ENCODE peak calls at places on chromosome 11, in four cellular contexts. One of them, this sample, is unnamed.

GRCh38 chr11:85725510-85726258 is 39.7 kb upstream of the CCDC89 start:
- DNase-seq in brain microvascular endothelial cell: peak; percentile 34
- DNase-seq in thoracic aorta: no peak
- DNase-seq in neuronal stem cell: no peak
- DNase-seq in this sample: no peak

GRCh38 chr11:47433157-47433556 is 6.9 kb upstream of the PSMC3 start:
- DNase-seq in brain microvascular endothelial cell: no peak
- DNase-seq in thoracic aorta: no peak
- DNase-seq in neuronal stem cell: no peak
- DNase-seq in this sample: no peak

GRCh38 chr11:44627911-44628729 is 62.7 kb downstream of the CD82 start:
- DNase-seq in brain microvascular endothelial cell: no peak
- DNase-seq in thoracic aorta: no peak
- DNase-seq in neuronal stem cell: no peak
- DNase-seq in this sample: no peak

GRCh38 chr11:64848779-64849599 is 4.5 kb upstream of the CDC42BPG start:
- DNase-seq in brain microvascular endothelial cell: no peak
- DNase-seq in thoracic aorta: no peak
- DNase-seq in neuronal stem cell: no peak
- DNase-seq in this sample: no peak

GRCh38 chr11:9573775-9574555 is 495 bp downstream of the WEE1 start:
- DNase-seq in brain microvascular endothelial cell: no peak
- DNase-seq in thoracic aorta: no peak
- DNase-seq in neuronal stem cell: no peak
- DNase-seq in this sample: no peak

GRCh38 chr11:93116641-93117577 is 80.9 kb downstream of the SLC36A4 start:
- DNase-seq in brain microvascular endothelial cell: no peak
- DNase-seq in thoracic aorta: no peak
- DNase-seq in neuronal stem cell: no peak
- DNase-seq in this sample: no peak

GRCh38 chr11:73113426-73113825 is 28.7 kb downstream of the FCHSD2 start:
- DNase-seq in brain microvascular endothelial cell: no peak
- DNase-seq in thoracic aorta: no peak
- DNase-seq in neuronal stem cell: no peak
- DNase-seq in this sample: no peak

GRCh38 chr11:86938900-86939880 is 16.0 kb downstream of the FZD4 start:
- DNase-seq in brain microvascular endothelial cell: no peak
- DNase-seq in thoracic aorta: no peak
- DNase-seq in neuronal stem cell: peak; percentile 44
- DNase-seq in this sample: no peak

GRCh38 chr11:6405039-6405667 is 13.7 kb downstream of the APBB1 start:
- DNase-seq in brain microvascular endothelial cell: no peak
- DNase-seq in thoracic aorta: no peak
- DNase-seq in neuronal stem cell: peak; percentile 75
- DNase-seq in this sample: no peak

GRCh38 chr11:2886191-2886894 is 768 bp upstream of the CDKN1C start:
- DNase-seq in brain microvascular endothelial cell: no peak
- DNase-seq in thoracic aorta: no peak
- DNase-seq in neuronal stem cell: peak; percentile 71
- DNase-seq in this sample: no peak

GRCh38 chr11:65500262-65501004 is 1.6 kb downstream of the MALAT1 start:
- DNase-seq in brain microvascular endothelial cell: peak; percentile 32
- DNase-seq in thoracic aorta: no peak
- DNase-seq in neuronal stem cell: no peak
- DNase-seq in this sample: no peak

GRCh38 chr11:121582296-121582695 is 129.5 kb upstream of the SORL1-AS1 start:
- DNase-seq in brain microvascular endothelial cell: no peak
- DNase-seq in thoracic aorta: no peak
- DNase-seq in neuronal stem cell: no peak
- DNase-seq in this sample: no peak

GRCh38 chr11:103476874-103477273 is 367.6 kb downstream of the DYNC2H1 start:
- DNase-seq in brain microvascular endothelial cell: no peak
- DNase-seq in thoracic aorta: no peak
- DNase-seq in neuronal stem cell: no peak
- DNase-seq in this sample: no peak

GRCh38 chr11:1773711-1774550 is 10.2 kb upstream of the CTSD start:
- DNase-seq in brain microvascular endothelial cell: no peak
- DNase-seq in thoracic aorta: no peak
- DNase-seq in neuronal stem cell: no peak
- DNase-seq in this sample: no peak

GRCh38 chr11:21323617-21324016 is 654.2 kb downstream of the NELL1 start:
- DNase-seq in brain microvascular endothelial cell: no peak
- DNase-seq in thoracic aorta: no peak
- DNase-seq in neuronal stem cell: no peak
- DNase-seq in this sample: no peak

GRCh38 chr11:1293619-1294015 is 15.8 kb downstream of the TOLLIP start:
- DNase-seq in brain microvascular endothelial cell: no peak
- DNase-seq in thoracic aorta: no peak
- DNase-seq in neuronal stem cell: no peak
- DNase-seq in this sample: no peak

GRCh38 chr11:57321996-57322880 is 2.5 kb downstream of the TNKS1BP1 start:
- DNase-seq in brain microvascular endothelial cell: peak; percentile 96
- DNase-seq in thoracic aorta: peak; percentile 89
- DNase-seq in neuronal stem cell: peak; percentile 59
- DNase-seq in this sample: peak; percentile 30

GRCh38 chr11:47189100-47189834 is 3.0 kb upstream of the PACSIN3 start:
- DNase-seq in brain microvascular endothelial cell: peak; percentile 80
- DNase-seq in thoracic aorta: no peak
- DNase-seq in neuronal stem cell: no peak
- DNase-seq in this sample: no peak

GRCh38 chr11:6799402-6799801 is at the start of gene OR6A2:
- DNase-seq in brain microvascular endothelial cell: peak; percentile 8
- DNase-seq in thoracic aorta: no peak
- DNase-seq in neuronal stem cell: no peak
- DNase-seq in this sample: no peak

GRCh38 chr11:122330466-122330865 is 214.5 kb upstream of the BLID start:
- DNase-seq in brain microvascular endothelial cell: no peak
- DNase-seq in thoracic aorta: no peak
- DNase-seq in neuronal stem cell: no peak
- DNase-seq in this sample: no peak

GRCh38 chr11:19848219-19848618 is 135.6 kb downstream of the NAV2 start:
- DNase-seq in brain microvascular endothelial cell: no peak
- DNase-seq in thoracic aorta: no peak
- DNase-seq in neuronal stem cell: peak; percentile 32
- DNase-seq in this sample: no peak

GRCh38 chr11:33935466-33935865 is 43.6 kb upstream of the LMO2 start:
- DNase-seq in brain microvascular endothelial cell: no peak
- DNase-seq in thoracic aorta: no peak
- DNase-seq in neuronal stem cell: no peak
- DNase-seq in this sample: no peak

GRCh38 chr11:2366733-2367132 is 10.4 kb upstream of the CD81 start:
- DNase-seq in brain microvascular endothelial cell: no peak
- DNase-seq in thoracic aorta: no peak
- DNase-seq in neuronal stem cell: no peak
- DNase-seq in this sample: no peak

GRCh38 chr11:75144716-75145014 is 6.2 kb upstream of the SLCO2B1 start:
- DNase-seq in brain microvascular endothelial cell: no peak
- DNase-seq in thoracic aorta: no peak
- DNase-seq in neuronal stem cell: no peak
- DNase-seq in this sample: no peak

GRCh38 chr11:2287102-2287501 is 14.6 kb downstream of the C11orf21 start:
- DNase-seq in brain microvascular endothelial cell: no peak
- DNase-seq in thoracic aorta: no peak
- DNase-seq in neuronal stem cell: no peak
- DNase-seq in this sample: no peak

GRCh38 chr11:92932023-92932422 is 37.4 kb upstream of the MTNR1B start:
- DNase-seq in brain microvascular endothelial cell: no peak
- DNase-seq in thoracic aorta: no peak
- DNase-seq in neuronal stem cell: no peak
- DNase-seq in this sample: no peak

GRCh38 chr11:47430524-47430923 is 4.3 kb upstream of the PSMC3 start:
- DNase-seq in brain microvascular endothelial cell: no peak
- DNase-seq in thoracic aorta: no peak
- DNase-seq in neuronal stem cell: no peak
- DNase-seq in this sample: no peak

GRCh38 chr11:118610773-118611432 is 3.5 kb downstream of the PHLDB1 start:
- DNase-seq in brain microvascular endothelial cell: peak; percentile 61
- DNase-seq in thoracic aorta: no peak
- DNase-seq in neuronal stem cell: no peak
- DNase-seq in this sample: no peak

GRCh38 chr11:118612378-118612777 is 5.0 kb downstream of the PHLDB1 start:
- DNase-seq in brain microvascular endothelial cell: no peak
- DNase-seq in thoracic aorta: no peak
- DNase-seq in neuronal stem cell: no peak
- DNase-seq in this sample: no peak

GRCh38 chr11:118609380-118610219 is 2.2 kb downstream of the PHLDB1 start:
- DNase-seq in brain microvascular endothelial cell: no peak
- DNase-seq in thoracic aorta: no peak
- DNase-seq in neuronal stem cell: no peak
- DNase-seq in this sample: no peak

GRCh38 chr11:118608268-118609214 is 1.1 kb downstream of the PHLDB1 start:
- DNase-seq in brain microvascular endothelial cell: peak; percentile 77
- DNase-seq in thoracic aorta: no peak
- DNase-seq in neuronal stem cell: no peak
- DNase-seq in this sample: no peak

DNA sequence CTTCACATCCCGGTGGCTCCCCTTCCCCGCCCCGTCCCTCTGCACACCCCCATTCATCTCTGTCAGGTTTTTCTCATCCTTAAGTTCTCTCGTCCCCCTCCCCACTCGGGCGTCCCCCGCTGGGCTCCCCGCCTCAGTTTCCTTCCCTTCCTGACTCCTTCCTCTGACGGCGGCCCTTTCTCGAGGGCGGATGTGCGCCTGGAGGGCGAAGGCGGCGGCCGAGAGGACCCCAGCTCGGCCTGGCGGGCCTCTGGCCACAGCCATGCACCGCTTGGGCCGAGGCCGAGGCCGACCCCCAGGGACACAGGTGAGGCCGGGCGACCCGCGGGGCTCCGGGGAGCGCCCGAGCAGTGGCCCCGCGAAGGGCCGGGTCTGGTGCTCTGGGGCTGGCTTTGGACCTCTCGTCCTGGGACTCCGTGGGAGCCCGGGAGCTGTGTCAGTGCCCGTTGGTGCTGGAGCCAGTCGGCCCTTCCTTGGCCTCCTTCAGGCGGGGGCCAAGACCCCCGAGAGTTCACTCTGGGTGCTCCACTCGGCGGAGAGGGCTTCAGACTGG is 2.9 kb downstream of the PHLDB1 start:
- DNase-seq in brain microvascular endothelial cell: no peak
- DNase-seq in thoracic aorta: no peak
- DNase-seq in neuronal stem cell: no peak
- DNase-seq in this sample: no peak
- H3K27me3 ChIP-seq in brain microvascular endothelial cell: no peaks in the 10 kb centered on the region
- H3K27me3 ChIP-seq in thoracic aorta: no peaks in the 10 kb centered on the region
- H3K27me3 ChIP-seq in neuronal stem cell: peaks cover 27% of the 10 kb centered on the region
- H3K27me3 ChIP-seq in this sample: peaks cover 42% of the 10 kb centered on the region

DNA sequence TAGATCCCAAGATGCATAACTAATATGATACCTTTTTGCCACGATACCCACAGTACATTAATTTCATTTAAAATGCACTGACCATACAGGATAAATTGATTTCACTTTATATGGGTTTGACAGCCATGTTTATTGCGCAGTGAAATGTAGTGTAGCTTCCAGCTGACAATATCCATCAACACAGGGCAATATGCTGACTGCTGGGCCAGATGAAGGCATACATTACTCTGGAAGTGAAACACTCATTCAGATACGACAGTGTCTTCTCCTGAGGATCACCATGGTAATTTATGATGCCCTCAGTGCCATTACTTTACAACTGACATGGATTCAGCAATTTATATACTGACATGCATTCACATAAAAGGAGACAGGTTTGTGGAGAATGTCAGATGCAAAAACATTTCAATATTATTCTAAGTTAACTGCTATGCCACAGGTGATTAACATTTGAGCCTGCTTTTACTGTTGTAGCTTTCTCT is 365.1 kb downstream of the SOX6 start:
- DNase-seq in brain microvascular endothelial cell: no peak
- DNase-seq in thoracic aorta: no peak
- DNase-seq in neuronal stem cell: no peak
- DNase-seq in this sample: no peak
- H3K4me3 ChIP-seq in brain microvascular endothelial cell: no peak overlapping the region
- H3K4me3 ChIP-seq in thoracic aorta: no peak overlapping the region
- H3K4me3 ChIP-seq in neuronal stem cell: no peak overlapping the region
- H3K4me3 ChIP-seq in this sample: no peak overlapping the region

GRCh38 chr11:69825037-69825834 is 6.0 kb upstream of the FGF3 start:
- DNase-seq in brain microvascular endothelial cell: no peak
- DNase-seq in thoracic aorta: no peak
- DNase-seq in neuronal stem cell: no peak
- DNase-seq in this sample: no peak

GRCh38 chr11:69823641-69824285 is 4.5 kb upstream of the FGF3 start:
- DNase-seq in brain microvascular endothelial cell: no peak
- DNase-seq in thoracic aorta: no peak
- DNase-seq in neuronal stem cell: no peak
- DNase-seq in this sample: no peak

GRCh38 chr11:69820441-69820840 is 1.2 kb upstream of the FGF3 start:
- DNase-seq in brain microvascular endothelial cell: no peak
- DNase-seq in thoracic aorta: no peak
- DNase-seq in neuronal stem cell: no peak
- DNase-seq in this sample: no peak

GRCh38 chr11:69821511-69822040 is 2.4 kb upstream of the FGF3 start:
- DNase-seq in brain microvascular endothelial cell: no peak
- DNase-seq in thoracic aorta: no peak
- DNase-seq in neuronal stem cell: no peak
- DNase-seq in this sample: no peak

GRCh38 chr11:69822676-69823494 is 3.7 kb upstream of the FGF3 start:
- DNase-seq in brain microvascular endothelial cell: no peak
- DNase-seq in thoracic aorta: no peak
- DNase-seq in neuronal stem cell: no peak
- DNase-seq in this sample: no peak
- H3K27me3 ChIP-seq in brain microvascular endothelial cell: peaks cover 55% of the 10 kb centered on the region
- H3K27me3 ChIP-seq in thoracic aorta: peaks cover 3% of the 10 kb centered on the region
- H3K27me3 ChIP-seq in neuronal stem cell: peaks cover 17% of the 10 kb centered on the region
- H3K27me3 ChIP-seq in this sample: peaks cover 13% of the 10 kb centered on the region

DNA sequence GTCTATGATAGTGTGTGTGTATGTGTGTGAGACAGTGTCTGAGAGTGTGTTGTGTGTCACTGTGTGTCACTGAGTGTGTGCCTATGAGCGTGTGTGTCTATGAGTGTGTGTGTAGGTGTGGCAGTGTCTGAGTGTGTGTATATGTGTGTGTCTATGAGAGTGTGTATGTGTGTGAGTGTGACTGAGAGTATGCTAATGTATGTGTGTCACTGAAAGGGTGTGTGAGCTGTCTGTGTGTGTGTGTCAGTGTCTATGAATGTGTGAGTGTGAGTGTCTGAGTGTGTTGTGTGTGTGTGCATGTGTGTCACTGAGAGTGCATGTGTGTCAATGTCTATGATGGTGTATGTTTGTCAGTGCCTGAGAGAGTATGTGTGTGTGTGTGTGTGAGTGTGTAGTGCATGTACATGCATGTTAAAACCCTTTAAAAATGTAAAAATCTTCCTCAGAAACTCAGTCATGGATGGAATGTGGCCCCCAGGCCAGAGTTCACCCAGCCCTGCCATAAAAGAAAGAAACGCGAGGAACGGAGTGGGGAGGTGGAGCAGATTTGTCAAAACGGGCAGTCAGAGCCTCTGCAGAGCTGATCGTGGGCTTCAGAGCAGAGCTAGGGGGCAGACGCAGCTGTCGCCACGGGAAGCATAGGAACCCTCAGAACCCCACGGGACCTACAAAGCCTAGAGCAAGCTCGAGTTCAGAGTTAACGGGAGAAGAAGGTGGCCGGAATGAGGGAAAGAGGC is 218.8 kb downstream of the CTTN start:
- DNase-seq in brain microvascular endothelial cell: no peak
- DNase-seq in thoracic aorta: no peak
- DNase-seq in neuronal stem cell: no peak
- DNase-seq in this sample: no peak
- H3K4me3 ChIP-seq in brain microvascular endothelial cell: no peak overlapping the region
- H3K4me3 ChIP-seq in thoracic aorta: no peak overlapping the region
- H3K4me3 ChIP-seq in neuronal stem cell: no peak overlapping the region
- H3K4me3 ChIP-seq in this sample: no peak overlapping the region

This sample was measured in esophagus squamous epithelium.